ENCODE peak calls at places on chromosomes 4 and X, in eight cellular contexts. One of them, this sample, is unnamed.

GRCh38 chr4:88382621-88383020 is 4.0 kb downstream of the HERC6 start:
- DNase-seq in cardiac fibroblast: peak; percentile 2
- DNase-seq in AG10803: no peak
- DNase-seq in HL-60: no peak
- DNase-seq in right lobe of liver: no peak
- DNase-seq in astrocyte of the spinal cord: no peak
- DNase-seq in IMR-90: no peak
- DNase-seq in cardiac muscle cell: no peak
- DNase-seq in this sample: no peak

GRCh38 chrX:65877953-65878352 is 161.9 kb downstream of the VSIG4 start:
- DNase-seq in cardiac fibroblast: no peak
- DNase-seq in HL-60: no peak
- DNase-seq in cardiac muscle cell: no peak
- DNase-seq in IMR-90: no peak
- DNase-seq in AG10803: no peak
- DNase-seq in right lobe of liver: no peak
- DNase-seq in astrocyte of the spinal cord: no peak
- DNase-seq in this sample: no peak

GRCh38 chr4:155909615-155910226 is 6.2 kb downstream of the TDO2 start:
- DNase-seq in IMR-90: no peak
- DNase-seq in HL-60: no peak
- DNase-seq in astrocyte of the spinal cord: no peak
- DNase-seq in right lobe of liver: no peak
- DNase-seq in cardiac muscle cell: no peak
- DNase-seq in AG10803: no peak
- DNase-seq in cardiac fibroblast: no peak
- DNase-seq in this sample: no peak

GRCh38 chr4:95732061-95732460 is 107.8 kb upstream of the PDHA2 start:
- DNase-seq in HL-60: no peak
- DNase-seq in right lobe of liver: no peak
- DNase-seq in AG10803: no peak
- DNase-seq in IMR-90: no peak
- DNase-seq in cardiac fibroblast: peak; percentile 50
- DNase-seq in astrocyte of the spinal cord: peak; percentile 55
- DNase-seq in cardiac muscle cell: no peak
- DNase-seq in this sample: no peak

GRCh38 chr4:111391864-111392263 is 753.4 kb upstream of the FAM241A start:
- DNase-seq in cardiac muscle cell: no peak
- DNase-seq in cardiac fibroblast: no peak
- DNase-seq in right lobe of liver: no peak
- DNase-seq in HL-60: no peak
- DNase-seq in IMR-90: no peak
- DNase-seq in astrocyte of the spinal cord: no peak
- DNase-seq in AG10803: no peak
- DNase-seq in this sample: no peak

GRCh38 chr4:137576437-137576836 is 44.1 kb upstream of the PCDH18 start:
- DNase-seq in right lobe of liver: no peak
- DNase-seq in AG10803: peak; percentile 44
- DNase-seq in astrocyte of the spinal cord: no peak
- DNase-seq in cardiac muscle cell: no peak
- DNase-seq in HL-60: no peak
- DNase-seq in cardiac fibroblast: peak; percentile 38
- DNase-seq in IMR-90: peak; percentile 4
- DNase-seq in this sample: no peak

GRCh38 chr4:122847931-122848330 is 21.3 kb downstream of the FGF2 start:
- DNase-seq in HL-60: no peak
- DNase-seq in AG10803: no peak
- DNase-seq in cardiac fibroblast: peak; percentile 45
- DNase-seq in IMR-90: no peak
- DNase-seq in right lobe of liver: no peak
- DNase-seq in astrocyte of the spinal cord: no peak
- DNase-seq in cardiac muscle cell: no peak
- DNase-seq in this sample: no peak

GRCh38 chr4:101205878-101206277 is 141.4 kb downstream of the PPP3CA start:
- DNase-seq in IMR-90: peak; percentile 63
- DNase-seq in HL-60: peak; percentile 8
- DNase-seq in cardiac fibroblast: peak; percentile 85
- DNase-seq in astrocyte of the spinal cord: peak; percentile 78
- DNase-seq in right lobe of liver: no peak
- DNase-seq in AG10803: peak; percentile 38
- DNase-seq in cardiac muscle cell: no peak
- DNase-seq in this sample: no peak

GRCh38 chrX:47815901-47816845 is 20.5 kb upstream of the ZNF81 start:
- DNase-seq in IMR-90: no peak
- DNase-seq in cardiac fibroblast: peak; percentile 3
- DNase-seq in cardiac muscle cell: no peak
- DNase-seq in HL-60: no peak
- DNase-seq in AG10803: peak; percentile 25
- DNase-seq in right lobe of liver: no peak
- DNase-seq in astrocyte of the spinal cord: no peak
- DNase-seq in this sample: no peak

GRCh38 chr4:89172865-89173264 is 61.5 kb downstream of the TIGD2 start:
- DNase-seq in IMR-90: no peak
- DNase-seq in astrocyte of the spinal cord: no peak
- DNase-seq in right lobe of liver: no peak
- DNase-seq in HL-60: no peak
- DNase-seq in cardiac muscle cell: no peak
- DNase-seq in cardiac fibroblast: no peak
- DNase-seq in AG10803: no peak
- DNase-seq in this sample: no peak

GRCh38 chr4:184344899-184345572 is 127.4 kb upstream of the ENPP6 start:
- DNase-seq in astrocyte of the spinal cord: no peak
- DNase-seq in right lobe of liver: no peak
- DNase-seq in cardiac fibroblast: no peak
- DNase-seq in cardiac muscle cell: no peak
- DNase-seq in IMR-90: no peak
- DNase-seq in AG10803: no peak
- DNase-seq in HL-60: no peak
- DNase-seq in this sample: no peak

GRCh38 chr4:60683953-60684352 is 516.2 kb upstream of the ADGRL3 start:
- DNase-seq in IMR-90: peak; percentile 94
- DNase-seq in cardiac fibroblast: peak; percentile 95
- DNase-seq in cardiac muscle cell: no peak
- DNase-seq in astrocyte of the spinal cord: peak; percentile 89
- DNase-seq in HL-60: no peak
- DNase-seq in right lobe of liver: no peak
- DNase-seq in AG10803: peak; percentile 68
- DNase-seq in this sample: no peak

GRCh38 chr4:118032691-118033090 is 1.6 kb upstream of the NDST3 start:
- DNase-seq in cardiac fibroblast: no peak
- DNase-seq in IMR-90: peak; percentile 20
- DNase-seq in astrocyte of the spinal cord: peak; percentile 62
- DNase-seq in AG10803: no peak
- DNase-seq in cardiac muscle cell: no peak
- DNase-seq in right lobe of liver: no peak
- DNase-seq in HL-60: no peak
- DNase-seq in this sample: no peak

GRCh38 chr4:8894424-8894816 is 22.8 kb upstream of the HMX1 start:
- DNase-seq in IMR-90: no peak
- DNase-seq in cardiac fibroblast: no peak
- DNase-seq in HL-60: no peak
- DNase-seq in AG10803: no peak
- DNase-seq in cardiac muscle cell: no peak
- DNase-seq in astrocyte of the spinal cord: no peak
- DNase-seq in right lobe of liver: no peak
- DNase-seq in this sample: no peak

GRCh38 chr4:3655485-3656429 is 110.4 kb upstream of the ADRA2C start:
- DNase-seq in AG10803: no peak
- DNase-seq in IMR-90: no peak
- DNase-seq in right lobe of liver: no peak
- DNase-seq in astrocyte of the spinal cord: no peak
- DNase-seq in cardiac fibroblast: no peak
- DNase-seq in cardiac muscle cell: no peak
- DNase-seq in HL-60: no peak
- DNase-seq in this sample: no peak

GRCh38 chrX:45070116-45071007 is 130.3 kb downstream of the DIPK2B start:
- DNase-seq in cardiac muscle cell: peak; percentile 29
- DNase-seq in HL-60: no peak
- DNase-seq in right lobe of liver: no peak
- DNase-seq in cardiac fibroblast: peak; percentile 70
- DNase-seq in IMR-90: peak; percentile 67
- DNase-seq in astrocyte of the spinal cord: peak; percentile 69
- DNase-seq in AG10803: peak; percentile 56
- DNase-seq in this sample: no peak

GRCh38 chrX:19392703-19393102 is 49.0 kb downstream of the PDHA1 start:
- DNase-seq in IMR-90: no peak
- DNase-seq in right lobe of liver: no peak
- DNase-seq in HL-60: no peak
- DNase-seq in cardiac fibroblast: no peak
- DNase-seq in astrocyte of the spinal cord: no peak
- DNase-seq in AG10803: no peak
- DNase-seq in cardiac muscle cell: no peak
- DNase-seq in this sample: no peak

GRCh38 chr4:37537484-37537883 is 148.7 kb downstream of the RELL1 start:
- DNase-seq in right lobe of liver: no peak
- DNase-seq in HL-60: no peak
- DNase-seq in astrocyte of the spinal cord: no peak
- DNase-seq in IMR-90: no peak
- DNase-seq in cardiac muscle cell: no peak
- DNase-seq in AG10803: no peak
- DNase-seq in cardiac fibroblast: no peak
- DNase-seq in this sample: no peak

GRCh38 chrX:16797358-16797757 is 11.1 kb downstream of the TXLNG start:
- DNase-seq in IMR-90: peak; percentile 57
- DNase-seq in astrocyte of the spinal cord: peak; percentile 14
- DNase-seq in right lobe of liver: no peak
- DNase-seq in cardiac muscle cell: no peak
- DNase-seq in AG10803: peak; percentile 68
- DNase-seq in cardiac fibroblast: no peak
- DNase-seq in HL-60: no peak
- DNase-seq in this sample: peak; percentile 85

GRCh38 chrX:15761564-15762191 is 23.6 kb downstream of the CA5B start:
- DNase-seq in HL-60: no peak
- DNase-seq in astrocyte of the spinal cord: peak; percentile 22
- DNase-seq in right lobe of liver: no peak
- DNase-seq in AG10803: peak; percentile 31
- DNase-seq in IMR-90: peak; percentile 41
- DNase-seq in cardiac fibroblast: peak; percentile 44
- DNase-seq in cardiac muscle cell: peak; percentile 35
- DNase-seq in this sample: no peak

GRCh38 chr4:150240011-150240410 is 161.8 kb downstream of the DCLK2 start:
- DNase-seq in cardiac fibroblast: no peak
- DNase-seq in AG10803: peak; percentile 52
- DNase-seq in cardiac muscle cell: no peak
- DNase-seq in right lobe of liver: no peak
- DNase-seq in astrocyte of the spinal cord: no peak
- DNase-seq in HL-60: no peak
- DNase-seq in IMR-90: no peak
- DNase-seq in this sample: no peak
- TF ChIP-seq CTCF in cardiac fibroblast: no peak
- TF ChIP-seq CTCF in AG10803: no peak
- TF ChIP-seq CTCF in cardiac muscle cell: no peak
- TF ChIP-seq CTCF in right lobe of liver: no peak
- TF ChIP-seq CTCF in astrocyte of the spinal cord: no peak
- TF ChIP-seq CTCF in HL-60: no peak
- TF ChIP-seq CTCF in IMR-90: no peak
- TF ChIP-seq CTCF in this sample: no peak

DNA sequence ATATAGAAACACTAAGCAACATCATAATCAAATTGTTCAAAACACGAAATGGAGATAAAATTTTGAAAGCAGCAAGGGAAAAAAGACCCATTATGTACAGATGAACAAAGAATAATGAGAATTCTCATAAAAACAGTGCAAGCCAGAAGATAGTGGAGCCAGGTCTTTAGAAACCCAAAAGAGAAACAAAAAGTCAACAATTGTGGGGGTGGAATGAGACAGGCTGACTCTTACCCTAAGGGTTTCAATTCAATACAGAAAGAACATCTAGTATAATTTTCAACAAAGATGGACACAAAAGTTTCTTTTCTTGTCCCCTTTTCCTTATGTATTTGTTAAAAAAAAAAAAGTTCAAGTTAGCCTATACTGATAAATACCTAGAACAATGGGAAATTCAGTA is 34.0 kb upstream of the MAGEB2 start:
- DNase-seq in cardiac muscle cell: no peak
- DNase-seq in cardiac fibroblast: no peak
- DNase-seq in astrocyte of the spinal cord: no peak
- DNase-seq in HL-60: no peak
- DNase-seq in IMR-90: no peak
- DNase-seq in right lobe of liver: no peak
- DNase-seq in AG10803: no peak
- DNase-seq in this sample: no peak
- H3K4me3 ChIP-seq in cardiac muscle cell: no peak overlapping the region
- H3K4me3 ChIP-seq in cardiac fibroblast: no peak overlapping the region
- H3K4me3 ChIP-seq in astrocyte of the spinal cord: no peak overlapping the region
- H3K4me3 ChIP-seq in HL-60: no peak overlapping the region
- H3K4me3 ChIP-seq in IMR-90: no peak overlapping the region
- H3K4me3 ChIP-seq in right lobe of liver: no peak overlapping the region
- H3K4me3 ChIP-seq in AG10803: no peak overlapping the region
- H3K4me3 ChIP-seq in this sample: no peak overlapping the region

GRCh38 chr4:173192375-173193162 is 24.0 kb downstream of the GALNT7 start:
- DNase-seq in IMR-90: no peak
- DNase-seq in HL-60: no peak
- DNase-seq in right lobe of liver: no peak
- DNase-seq in astrocyte of the spinal cord: no peak
- DNase-seq in AG10803: no peak
- DNase-seq in cardiac fibroblast: no peak
- DNase-seq in cardiac muscle cell: no peak
- DNase-seq in this sample: no peak
- TF ChIP-seq CTCF in IMR-90: no peak
- TF ChIP-seq CTCF in HL-60: no peak
- TF ChIP-seq CTCF in right lobe of liver: no peak
- TF ChIP-seq CTCF in astrocyte of the spinal cord: peak; percentile 14
- TF ChIP-seq CTCF in AG10803: no peak
- TF ChIP-seq CTCF in cardiac fibroblast: peak; percentile 0
- TF ChIP-seq CTCF in cardiac muscle cell: no peak
- TF ChIP-seq CTCF in this sample: no peak

GRCh38 chr4:6779667-6780565 is 2.6 kb upstream of the KIAA0232 start:
- DNase-seq in right lobe of liver: peak; percentile 69
- DNase-seq in cardiac fibroblast: peak; percentile 37
- DNase-seq in IMR-90: peak; percentile 40
- DNase-seq in cardiac muscle cell: peak; percentile 29
- DNase-seq in AG10803: peak; percentile 48
- DNase-seq in HL-60: peak; percentile 56
- DNase-seq in astrocyte of the spinal cord: peak; percentile 15
- DNase-seq in this sample: peak; percentile 78

GRCh38 chr4:6782147-6782845 is at the start of gene KIAA0232:
- DNase-seq in HL-60: peak; percentile 83
- DNase-seq in cardiac fibroblast: peak; percentile 92
- DNase-seq in IMR-90: peak; percentile 93
- DNase-seq in right lobe of liver: peak; percentile 96
- DNase-seq in cardiac muscle cell: peak; percentile 96
- DNase-seq in AG10803: peak; percentile 97
- DNase-seq in astrocyte of the spinal cord: peak; percentile 93
- DNase-seq in this sample: peak; percentile 97

GRCh38 chr4:6782846-6783110 is 251 bp downstream of the KIAA0232 start:
- DNase-seq in HL-60: no peak
- DNase-seq in cardiac muscle cell: no peak
- DNase-seq in cardiac fibroblast: no peak
- DNase-seq in right lobe of liver: no peak
- DNase-seq in IMR-90: no peak
- DNase-seq in AG10803: no peak
- DNase-seq in astrocyte of the spinal cord: no peak
- DNase-seq in this sample: no peak

GRCh38 chr4:6781113-6781512 is 1.4 kb upstream of the KIAA0232 start:
- DNase-seq in astrocyte of the spinal cord: no peak
- DNase-seq in HL-60: no peak
- DNase-seq in cardiac muscle cell: no peak
- DNase-seq in AG10803: no peak
- DNase-seq in cardiac fibroblast: no peak
- DNase-seq in right lobe of liver: peak; percentile 43
- DNase-seq in IMR-90: no peak
- DNase-seq in this sample: peak; percentile 80

GRCh38 chr4:6781561-6781960 is 966 bp upstream of the KIAA0232 start:
- DNase-seq in cardiac muscle cell: no peak
- DNase-seq in astrocyte of the spinal cord: no peak
- DNase-seq in AG10803: no peak
- DNase-seq in IMR-90: no peak
- DNase-seq in HL-60: no peak
- DNase-seq in right lobe of liver: peak; percentile 42
- DNase-seq in cardiac fibroblast: no peak
- DNase-seq in this sample: no peak
- H3K4me3 ChIP-seq in cardiac muscle cell: peak overlapping the region; percentile 68
- H3K4me3 ChIP-seq in astrocyte of the spinal cord: peak overlapping the region; percentile 58
- H3K4me3 ChIP-seq in AG10803: peak overlapping the region; percentile 72
- H3K4me3 ChIP-seq in IMR-90: peak overlapping the region; percentile 78
- H3K4me3 ChIP-seq in HL-60: peak overlapping the region; percentile 70
- H3K4me3 ChIP-seq in right lobe of liver: peak overlapping the region; percentile 70
- H3K4me3 ChIP-seq in cardiac fibroblast: no peak overlapping the region
- H3K4me3 ChIP-seq in this sample: no peak overlapping the region

This sample was measured in lower leg skin.